ENCODE peak calls at places on chromosomes 16 and 17, in four cellular contexts. R is GM12892, W is H1, E is SK-N-SH. Z is an unnamed sample.

GRCh38 chr16:57469917-57470470 is 7.5 kb downstream of the POLR2C start:
- DNase-seq in E (peak), W (no peak), R (no peak), Z (no peak)

GRCh38 chr17:47644324-47644723 is 5.4 kb upstream of the KPNB1 start:
- DNase-seq in W (no peak), E (no peak), R (no peak), Z (no peak)

GRCh38 chr16:19588661-19589060 is 33.2 kb downstream of the VPS35L start:
- DNase-seq in E (no peak), R (no peak), W (no peak), Z (no peak)

GRCh38 chr17:44941712-44942331 is 5.8 kb downstream of the KIF18B start:
- DNase-seq in W (no peak), E (peak), R (no peak), Z (no peak)

GRCh38 chr17:72121164-72122001 is 563 bp downstream of the SOX9 start:
- DNase-seq in R (no peak), W (no peak), E (peak), Z (no peak)

GRCh38 chr16:1034230-1035065 is 38.1 kb upstream of the SSTR5 start:
- DNase-seq in R (no peak), E (no peak), W (no peak), Z (no peak)

GRCh38 chr16:3013491-3013951 is 798 bp downstream of the CLDN9 start:
- DNase-seq in W (no peak), R (no peak), E (no peak), Z (no peak)

GRCh38 chr17:17847102-17847501 is 10.3 kb upstream of the SREBF1 start:
- DNase-seq in E (no peak), R (no peak), W (no peak), Z (no peak)

GRCh38 chr17:65519471-65519870 is 42.0 kb downstream of the AXIN2 start:
- DNase-seq in E (no peak), W (no peak), R (no peak), Z (no peak)

DNA sequence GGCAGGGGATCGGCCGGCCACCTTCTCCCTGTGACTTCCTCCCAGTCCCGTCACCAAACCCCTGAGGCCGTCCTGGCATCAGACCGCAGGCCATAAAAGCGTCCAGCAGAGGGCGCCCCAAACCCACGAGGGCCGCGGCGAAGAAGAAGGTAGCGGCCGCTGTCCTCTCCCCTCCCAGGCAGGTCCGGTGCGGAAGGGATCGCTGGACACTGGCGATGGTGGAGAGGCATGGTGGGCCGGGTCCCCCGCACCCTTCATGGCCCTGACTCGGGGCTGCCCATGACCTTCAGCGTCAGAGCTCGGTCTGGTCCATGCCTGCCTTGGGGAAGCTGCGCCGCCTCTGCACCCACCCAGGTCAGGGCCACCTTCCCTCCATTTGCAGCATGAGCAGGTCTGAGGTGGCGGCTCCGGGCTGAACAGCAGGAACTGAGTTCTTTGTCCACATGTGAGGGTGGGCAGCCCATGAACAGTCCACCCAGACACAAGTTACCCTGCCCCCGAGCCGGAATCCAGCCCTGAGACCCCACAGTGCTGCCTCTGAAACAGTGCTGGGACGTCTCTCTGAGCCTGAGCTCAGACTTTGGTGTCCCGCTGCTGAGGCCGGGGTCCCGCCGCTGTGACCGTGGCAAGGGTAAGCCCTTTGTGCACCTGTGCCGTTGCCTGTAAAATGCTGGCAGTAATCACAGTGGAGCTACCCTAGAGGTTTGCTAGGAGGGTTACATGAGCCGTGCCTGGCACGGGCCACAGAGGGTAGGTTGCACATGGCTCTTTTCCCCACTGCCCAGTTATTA is 40.8 kb upstream of the CMIP start:
- DNase-seq in R (peak), E (peak), W (peak), Z (peak)
- TF ChIP-seq POLR2AphosphoS5 in R (no peak), E (no peak), W (no peak), Z (no peak)

DNA sequence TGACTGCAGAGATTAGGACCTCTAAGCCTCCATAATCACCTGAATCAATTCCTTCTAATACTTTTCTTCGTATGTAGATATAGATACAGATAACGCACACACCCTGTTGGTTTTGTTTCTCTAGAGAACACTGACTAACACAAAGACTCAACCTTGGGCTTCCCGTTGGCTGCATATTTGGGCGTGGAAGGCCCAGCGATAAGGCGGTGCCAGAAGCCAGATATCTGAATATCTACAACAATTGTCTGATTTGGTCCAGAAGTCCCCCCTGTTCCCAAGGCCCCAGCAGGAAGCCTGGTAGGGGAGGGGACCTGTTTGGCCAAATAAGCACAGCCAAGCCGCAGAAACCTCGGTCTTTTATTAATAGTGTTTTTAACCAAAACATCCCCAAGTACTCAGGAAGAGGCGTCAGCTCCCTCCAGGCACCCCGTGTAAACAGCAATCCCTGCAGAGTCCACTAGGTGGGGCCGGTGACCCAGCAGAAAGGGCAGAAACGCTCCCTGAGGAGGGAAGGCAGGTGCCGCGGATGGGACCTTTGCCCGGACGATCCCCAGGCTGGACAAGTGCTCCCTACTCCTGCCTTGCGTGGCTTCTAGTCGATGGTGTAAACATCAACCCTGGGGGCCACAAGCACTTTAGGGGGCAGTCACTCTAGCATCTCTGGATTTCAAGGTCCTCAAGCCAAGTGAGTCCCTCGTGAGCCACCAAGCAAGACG is 56.9 kb downstream of the ABR start:
- DNase-seq in R (peak), E (peak), W (no peak), Z (peak)
- TF ChIP-seq TAF1 in R (no peak), E (no peak), W (no peak), Z (no peak)

DNA sequence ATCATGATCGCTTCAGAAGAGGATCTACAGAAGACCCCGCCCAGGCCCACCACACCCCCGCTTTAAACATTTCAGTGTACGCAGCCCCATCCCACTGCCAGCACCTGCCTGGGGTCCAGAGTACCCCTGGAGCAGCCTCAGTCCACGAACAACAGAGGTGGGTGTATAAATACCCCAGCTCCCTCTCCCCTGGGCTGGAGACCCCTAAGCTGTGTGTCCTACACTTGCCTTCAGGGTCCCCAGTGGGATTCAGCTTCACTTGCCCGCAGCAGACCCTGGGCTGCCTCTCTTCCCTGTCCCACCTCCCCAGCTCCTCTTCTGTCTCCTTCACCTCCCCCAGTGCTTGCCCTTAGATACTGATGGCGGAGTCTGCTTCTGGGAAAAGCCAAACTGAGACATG is 105.7 kb downstream of the RBFOX3 start:
- DNase-seq in W (no peak), R (no peak), E (no peak), Z (no peak)
- TF ChIP-seq POLR2AphosphoS5 in W (no peak), R (no peak), E (no peak), Z (no peak)

DNA sequence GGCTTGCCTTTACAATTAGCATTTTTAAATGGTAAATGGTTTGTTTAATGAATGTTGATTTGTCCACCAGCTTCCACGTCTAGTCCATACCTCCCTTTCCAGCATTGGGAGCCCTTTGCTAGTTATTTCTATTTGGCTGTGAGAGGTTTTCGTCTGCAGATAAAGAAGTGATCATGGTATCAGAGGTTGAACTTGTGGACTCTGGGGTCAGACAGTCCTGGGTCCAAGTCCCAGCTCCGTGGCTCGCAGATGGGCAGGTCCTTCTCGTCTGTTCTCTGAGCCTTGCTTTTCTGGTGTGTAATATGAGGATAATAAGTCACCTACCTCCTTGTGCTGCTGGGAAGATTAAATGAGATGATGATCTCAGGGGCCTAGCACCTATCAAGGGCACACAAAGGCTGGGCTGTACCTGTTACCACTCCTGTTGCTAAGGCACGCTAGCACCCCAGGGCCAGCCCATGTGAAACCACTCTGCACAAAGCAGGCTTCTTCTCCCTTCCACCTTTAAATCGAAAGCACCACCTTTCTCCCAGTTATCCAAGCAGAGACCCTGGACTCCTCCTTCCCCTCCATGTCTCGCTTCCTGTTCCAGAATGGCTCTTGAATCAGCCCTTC is 103.9 kb downstream of the GNAO1 start:
- DNase-seq in W (no peak), E (no peak), R (no peak), Z (no peak)
- TF ChIP-seq TAF1 in W (no peak), E (no peak), R (no peak), Z (no peak)

DNA sequence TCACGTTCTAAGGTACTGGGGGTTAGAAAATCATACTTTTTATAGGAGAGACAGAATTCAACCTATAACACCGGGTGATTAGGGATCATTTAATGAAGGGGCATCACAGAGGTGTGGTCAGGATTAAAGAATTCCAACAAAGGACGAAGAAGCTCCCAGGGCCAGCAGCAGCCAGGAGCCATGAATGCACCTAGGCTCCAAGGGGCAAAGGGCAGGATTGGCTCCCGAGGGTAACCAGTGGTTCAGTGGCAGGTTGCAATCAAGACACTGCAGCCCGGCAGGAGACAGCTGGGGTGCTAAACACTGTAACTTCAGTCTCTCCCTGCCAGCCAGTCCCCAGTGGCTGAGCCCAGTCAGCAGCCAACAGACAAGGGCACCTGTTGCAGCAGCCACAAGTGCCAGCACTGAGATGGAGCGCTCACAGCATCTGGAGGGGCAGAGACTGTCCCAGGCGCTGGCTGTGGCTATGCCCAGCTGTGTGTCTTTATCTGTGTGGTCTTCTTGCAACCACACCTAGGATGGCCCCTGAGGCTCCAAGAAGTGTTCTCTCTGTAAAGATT is 23.9 kb downstream of the DHRS7C start:
- DNase-seq in R (no peak), W (no peak), E (no peak), Z (no peak)
- TF ChIP-seq POLR2AphosphoS5 in R (no peak), W (no peak), E (no peak), Z (no peak)

DNA sequence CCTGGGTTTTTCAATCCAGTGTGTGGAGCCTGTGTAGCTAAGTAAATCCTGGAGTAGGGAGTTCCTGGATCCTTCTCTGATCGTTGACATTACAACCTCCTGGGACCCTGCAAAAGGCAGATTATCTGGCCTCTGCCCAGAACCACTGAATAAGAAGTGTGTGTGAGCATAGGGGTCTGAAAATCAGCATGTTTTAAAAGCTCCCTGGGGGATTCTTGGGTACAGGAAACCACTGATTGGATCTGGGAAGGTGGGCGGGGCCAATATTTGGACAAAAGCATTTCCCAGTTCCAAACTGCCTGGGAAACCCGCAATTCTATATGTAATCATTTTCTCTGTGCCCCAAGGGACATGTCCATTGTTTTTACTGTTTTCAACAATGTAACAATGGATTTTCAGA is 27.2 kb upstream of the BEAN1 start:
- DNase-seq in W (no peak), E (peak), R (no peak), Z (no peak)
- TF ChIP-seq TAF1 in W (no peak), E (no peak), R (no peak), Z (no peak)

GRCh38 chr17:7475764-7476422 is 3.5 kb downstream of the ZBTB4 start:
- DNase-seq in R (no peak), E (no peak), W (no peak), Z (no peak)
- TF ChIP-seq POLR2AphosphoS5 in R (no peak), E (no peak), W (no peak), Z (no peak)

GRCh38 chr17:82491533-82491932 is 28.0 kb upstream of the FOXK2 start:
- DNase-seq in R (no peak), E (peak), W (no peak), Z (no peak)

GRCh38 chr17:82491196-82491530 is 28.4 kb upstream of the FOXK2 start:
- DNase-seq in W (no peak), R (no peak), E (no peak), Z (no peak)

GRCh38 chr17:82489851-82490511 is 29.6 kb upstream of the FOXK2 start:
- DNase-seq in R (no peak), W (no peak), E (no peak), Z (no peak)

GRCh38 chr17:82489117-82489516 is 30.4 kb upstream of the FOXK2 start:
- DNase-seq in E (no peak), R (no peak), W (no peak), Z (no peak)

GRCh38 chr17:82490512-82491195 is 28.9 kb upstream of the FOXK2 start:
- DNase-seq in W (no peak), E (no peak), R (no peak), Z (no peak)
- TF ChIP-seq TAF1 in W (no peak), E (no peak), R (no peak), Z (no peak)

DNA sequence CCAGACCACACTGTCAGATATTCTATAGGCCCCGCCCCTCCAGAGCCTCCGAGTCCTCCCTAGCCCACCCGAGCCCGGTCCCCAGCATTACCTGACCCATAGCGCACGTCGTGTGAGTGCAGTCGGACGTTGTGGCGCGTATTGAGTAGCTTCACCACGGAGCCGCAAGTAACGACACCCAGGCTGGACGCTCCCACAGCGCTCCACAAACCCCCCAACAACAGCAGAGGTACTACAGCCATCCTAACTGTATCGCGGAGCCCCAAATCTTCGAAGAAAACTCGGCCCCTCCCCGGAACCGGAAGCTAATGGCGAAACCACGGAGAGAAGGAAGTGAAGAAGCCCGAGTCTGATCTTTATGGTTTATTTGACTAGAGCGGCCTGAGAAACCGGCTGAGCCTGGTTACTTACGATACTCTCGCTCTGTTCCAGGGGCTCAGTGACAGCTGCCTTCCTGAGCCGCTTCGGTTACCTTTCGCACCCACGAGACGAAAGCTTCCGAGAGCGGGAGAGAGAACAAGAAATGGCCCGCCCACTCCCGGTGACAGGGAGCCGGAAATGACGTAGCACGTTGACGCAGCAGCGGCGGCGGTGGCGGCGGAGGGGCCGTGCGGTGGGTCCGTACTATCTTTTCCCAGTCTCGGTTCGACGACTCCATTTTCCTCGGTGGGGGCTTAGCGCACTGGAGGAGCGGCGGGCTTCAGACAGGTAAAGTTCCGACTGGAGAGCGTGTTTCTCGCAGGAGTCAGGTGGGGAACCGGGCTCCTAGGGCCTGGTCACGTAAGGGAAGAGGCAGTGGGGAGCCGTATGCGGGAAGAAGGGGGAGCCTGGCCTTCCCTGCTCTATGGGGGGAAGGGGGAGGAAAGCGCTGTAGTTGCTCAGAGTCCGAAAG is at the start of the genes SDF2 and SUPT6H:
- DNase-seq in E (peak), R (peak), W (no peak), Z (peak)
- TF ChIP-seq POLR2AphosphoS5 in E (peak), R (peak), W (peak), Z (peak)

GRCh38 chr16:5867250-5867649 is 769.7 kb upstream of the EEF2KMT start:
- DNase-seq in R (no peak), W (no peak), E (no peak), Z (no peak)
- TF ChIP-seq TAF1 in R (no peak), W (no peak), E (no peak), Z (no peak)